ENCODE peak calls at places on chromosomes 4 and X, in seven cellular contexts. H is astrocyte of the spinal cord, E is astrocyte of the cerebellum, T is kidney glomerular epithelial cell, F is colonic mucosa, X is ureter, N is Karpas-422. K is an unnamed sample.
A peak's percentile ranks its signal among the peaks of the same experiment; 100 is the strongest.

GRCh38 chr4:140095694-140096482 is 58.1 kb downstream of the MAML3 start:
- DNase-seq in E (peak; percentile 95), N (peak; percentile 86), F (no peak), H (peak; percentile 97), T (peak; percentile 85), X (no peak), K (no peak)

GRCh38 chrX:43718956-43719355 is 62.9 kb downstream of the MAOA start:
- DNase-seq in X (no peak), F (no peak), E (no peak), N (no peak), H (no peak), T (no peak), K (no peak)

GRCh38 chr4:54400188-54400587 is 171.1 kb downstream of the PDGFRA start:
- DNase-seq in H (peak; percentile 23), T (no peak), N (no peak), F (no peak), X (no peak), E (no peak), K (no peak)

GRCh38 chr4:147839651-147840050 is 107.8 kb downstream of the ARHGAP10 start:
- DNase-seq in H (no peak), N (no peak), F (no peak), X (no peak), E (no peak), T (no peak), K (no peak)

GRCh38 chrX:140608111-140608510 is 101.4 kb upstream of the LINC00632 start:
- DNase-seq in F (no peak), X (no peak), H (no peak), E (no peak), N (no peak), T (no peak), K (no peak)

GRCh38 chr4:84948056-84948455 is 18.4 kb downstream of the WDFY3 start:
- DNase-seq in T (no peak), E (no peak), X (no peak), F (no peak), N (no peak), H (no peak), K (no peak)

GRCh38 chrX:100995469-100995868 is 26.0 kb downstream of the ARL13A start:
- DNase-seq in X (no peak), H (peak; percentile 80), E (no peak), N (no peak), T (no peak), F (no peak), K (no peak)

GRCh38 chrX:136450050-136450830 is 37.5 kb upstream of the BRS3 start:
- DNase-seq in T (no peak), N (no peak), F (no peak), X (no peak), E (no peak), H (no peak), K (no peak)

GRCh38 chr4:127138586-127138985 is 494.2 kb upstream of the INTU start:
- DNase-seq in F (no peak), E (no peak), T (no peak), N (no peak), H (no peak), X (no peak), K (no peak)

GRCh38 chr4:92104506-92104905 is 199.3 kb upstream of the GRID2 start:
- DNase-seq in N (peak; percentile 43), H (no peak), E (no peak), X (no peak), F (no peak), T (no peak), K (no peak)

GRCh38 chr4:183986645-183987528 is 81.8 kb downstream of the STOX2 start:
- DNase-seq in E (no peak), H (no peak), F (no peak), T (no peak), X (no peak), N (no peak), K (no peak)

GRCh38 chr4:7309176-7309575 is 116.8 kb downstream of the SORCS2 start:
- DNase-seq in T (no peak), N (no peak), E (no peak), F (no peak), H (no peak), X (no peak), K (no peak)

GRCh38 chrX:7024850-7025249 is 122.7 kb upstream of the STS start:
- DNase-seq in T (no peak), H (no peak), F (no peak), X (no peak), E (no peak), N (peak; percentile 67), K (no peak)

GRCh38 chrX:65706041-65706828 is 38.8 kb downstream of the MSN start:
- DNase-seq in H (peak; percentile 54), N (no peak), X (no peak), F (no peak), E (no peak), T (peak; percentile 65), K (no peak)

GRCh38 chr4:100289980-100290379 is 99.7 kb upstream of the DDIT4L start:
- DNase-seq in T (no peak), N (no peak), H (no peak), E (no peak), X (no peak), F (no peak), K (no peak)

GRCh38 chr4:73690051-73690744 is 50.2 kb upstream of the CXCL8 start:
- DNase-seq in X (no peak), E (no peak), T (no peak), F (no peak), H (no peak), N (no peak), K (no peak)

GRCh38 chrX:123738378-123738955 is 5.6 kb upstream of the THOC2 start:
- DNase-seq in H (no peak), E (no peak), T (no peak), N (no peak), X (no peak), F (no peak), K (no peak)

GRCh38 chr4:158181906-158182305 is 9.1 kb upstream of the GASK1B start:
- DNase-seq in N (no peak), H (no peak), F (no peak), T (no peak), X (no peak), E (no peak), K (no peak)

GRCh38 chrX:22078117-22078516 is 46.0 kb downstream of the PHEX start:
- DNase-seq in X (no peak), H (no peak), T (no peak), N (no peak), E (no peak), F (no peak), K (no peak)

GRCh38 chr4:76799718-76800117 is 98.2 kb downstream of the SOWAHB start:
- DNase-seq in T (no peak), F (no peak), X (no peak), E (no peak), N (no peak), H (no peak), K (no peak)

GRCh38 chr4:100417565-100417964 is 100.3 kb downstream of the EMCN start:
- DNase-seq in H (no peak), E (no peak), X (no peak), F (no peak), T (no peak), N (no peak), K (no peak)

GRCh38 chr4:182197611-182198010 is 45.6 kb upstream of the TENM3 start:
- DNase-seq in T (no peak), N (no peak), F (no peak), E (no peak), H (no peak), X (no peak), K (no peak)

GRCh38 chrX:31546130-31546529 is 474.3 kb upstream of the FTHL17 start:
- DNase-seq in E (peak; percentile 45), T (no peak), N (no peak), X (no peak), F (no peak), H (peak; percentile 79), K (no peak)

GRCh38 chr4:81804849-81805248 is 333.1 kb upstream of the RASGEF1B start:
- DNase-seq in E (no peak), H (no peak), X (no peak), N (no peak), T (no peak), F (no peak), K (no peak)

GRCh38 chr4:57303012-57303751 is 193.0 kb upstream of the IGFBP7 start:
- DNase-seq in T (no peak), N (no peak), E (no peak), X (no peak), F (no peak), H (no peak), K (no peak)